ENCODE peak calls at places on chromosomes 6 and 20, in six cellular contexts. O is IMR-90, X is cardiac muscle cell, D is lung, H is astrocyte of the spinal cord, B is GM10248. I is an unnamed sample.

GRCh38 chr6:137371634-137372016 is 122.6 kb downstream of the OLIG3 start:
- DNase-seq in O (no peak), X (no peak), D (no peak), H (no peak), B (no peak), I (no peak)

GRCh38 chr6:54722328-54722727 is 124.2 kb upstream of the FAM83B start:
- DNase-seq in O (peak), X (no peak), D (no peak), H (peak), B (no peak), I (no peak)

GRCh38 chr6:106692112-106692822 is 62.9 kb downstream of the QRSL1 start:
- DNase-seq in O (peak), X (peak), D (no peak), H (peak), B (no peak), I (no peak)

GRCh38 chr6:41607736-41608135 is 30.5 kb upstream of the MDFI start:
- DNase-seq in O (no peak), X (no peak), D (no peak), H (no peak), B (no peak), I (no peak)

GRCh38 chr20:16785221-16785620 is 37.1 kb downstream of the OTOR start:
- DNase-seq in O (peak), X (no peak), D (no peak), H (peak), B (no peak), I (no peak)

GRCh38 chr20:41476013-41476441 is 109.4 kb upstream of the EMILIN3 start:
- DNase-seq in O (peak), X (peak), D (no peak), H (peak), B (no peak), I (no peak)

GRCh38 chr20:62616728-62617621 is 25.3 kb upstream of the SLCO4A1 start:
- DNase-seq in O (peak), X (peak), D (peak), H (peak), B (peak), I (peak)

GRCh38 chr20:55415567-55416142 is 589.7 kb downstream of the CBLN4 start:
- DNase-seq in O (no peak), X (peak), D (no peak), H (no peak), B (no peak), I (no peak)

GRCh38 chr20:43994486-43995100 is 79.9 kb downstream of the TOX2 start:
- DNase-seq in O (peak), X (peak), D (no peak), H (peak), B (no peak), I (no peak)

GRCh38 chr20:3658708-3659491 is 4.3 kb downstream of the GFRA4 start:
- DNase-seq in O (no peak), X (no peak), D (no peak), H (no peak), B (peak), I (peak)

GRCh38 chr6:36660771-36661471 is 17.6 kb upstream of the CDKN1A start:
- DNase-seq in O (no peak), X (peak), D (peak), H (no peak), B (no peak), I (no peak)

GRCh38 chr20:16761305-16761829 is 13.2 kb downstream of the OTOR start:
- DNase-seq in O (peak), X (peak), D (peak), H (peak), B (peak), I (peak)

GRCh38 chr6:23349521-23350147 is 776.4 kb upstream of the NRSN1 start:
- DNase-seq in O (peak), X (peak), D (no peak), H (peak), B (no peak), I (no peak)

DNA sequence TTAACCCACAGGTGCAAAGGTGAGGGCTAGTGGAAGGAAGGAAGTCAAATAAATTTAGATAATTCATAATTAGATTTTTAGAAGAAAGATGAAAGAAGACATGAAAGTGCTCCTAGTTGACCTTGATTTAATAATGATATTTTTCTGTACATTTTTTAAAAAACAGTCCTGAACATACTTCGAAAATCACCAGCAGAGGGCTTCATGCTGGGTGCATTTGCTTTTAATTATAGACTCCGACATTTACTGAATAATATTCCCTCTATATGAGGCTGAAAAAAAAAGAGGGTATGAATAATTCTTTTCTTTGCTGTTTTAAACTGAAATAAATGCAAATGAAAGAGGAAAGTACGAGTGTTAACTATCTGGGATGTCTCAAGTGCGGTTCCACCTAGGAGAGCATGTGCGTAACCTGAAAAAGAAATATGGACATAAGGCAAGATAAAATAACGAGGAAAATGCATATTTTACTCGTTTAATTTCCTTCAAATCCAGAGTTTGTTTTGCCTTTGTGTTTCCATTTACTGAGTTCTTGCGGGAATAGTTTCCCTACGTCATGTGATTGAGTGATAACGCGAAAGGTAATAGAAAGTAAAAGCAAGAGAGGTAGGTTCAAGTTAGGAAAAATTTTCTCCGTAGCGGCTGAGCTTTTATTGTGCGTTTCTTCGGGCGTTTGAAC is 3.1 kb upstream of the TFAP2B start:
- DNase-seq in O (peak), X (peak), D (no peak), H (peak), B (no peak), I (no peak)
- TF ChIP-seq CTCF in O (peak), X (peak), D (no peak), H (peak), B (peak), I (no peak)

GRCh38 chr20:53595018-53595378 is 1.4 kb upstream of the ZNF217 start:
- DNase-seq in O (no peak), X (no peak), D (no peak), H (peak), B (no peak), I (no peak)
- TF ChIP-seq CTCF in O (no peak), X (no peak), D (no peak), H (no peak), B (no peak), I (no peak)

GRCh38 chr6:72250664-72251063 is 364.3 kb downstream of the RIMS1 start:
- DNase-seq in O (peak), X (peak), D (no peak), H (no peak), B (no peak), I (no peak)
- TF ChIP-seq CTCF in O (peak), X (peak), D (no peak), H (no peak), B (no peak), I (no peak)

DNA sequence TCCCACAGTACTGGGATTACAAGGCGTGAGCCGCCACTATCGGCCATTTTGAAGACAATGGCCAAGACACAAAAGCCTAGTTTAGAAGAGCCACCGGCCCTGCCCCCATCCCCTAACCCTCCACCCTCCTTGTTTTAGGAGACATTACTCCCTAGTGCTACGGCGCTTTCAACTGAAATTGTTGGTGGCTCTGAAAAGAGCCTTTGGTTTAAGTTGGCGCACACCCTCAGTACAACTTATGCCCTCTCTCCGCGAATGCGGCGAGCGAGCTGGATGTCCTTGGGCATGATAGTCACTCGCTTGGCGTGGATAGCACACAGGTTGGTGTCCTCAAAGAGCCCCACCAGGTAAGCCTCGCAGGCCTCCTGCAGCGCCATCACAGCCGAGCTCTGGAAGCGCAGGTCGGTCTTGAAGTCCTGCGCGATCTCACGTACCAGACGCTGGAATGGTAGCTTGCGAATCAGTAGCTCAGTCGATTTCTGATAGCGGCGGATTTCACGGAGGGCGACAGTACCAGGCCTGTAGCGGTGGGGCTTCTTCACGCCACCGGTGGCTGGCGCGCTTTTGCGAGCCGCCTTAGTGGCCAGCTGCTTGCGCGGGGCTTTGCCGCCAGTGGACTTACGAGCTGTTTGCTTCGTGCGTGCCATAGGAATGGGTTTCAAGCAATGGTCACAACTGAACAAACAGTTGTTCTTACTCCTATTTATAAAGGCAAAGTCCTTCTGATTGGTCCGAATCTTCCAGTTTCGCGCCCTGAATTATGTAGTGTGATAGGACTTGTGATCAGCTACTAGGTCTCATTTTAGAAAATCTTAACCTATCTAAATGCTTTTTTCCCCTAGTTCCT is 114.8 kb upstream of the BTN3A2 start:
- DNase-seq in O (peak), X (peak), D (no peak), H (peak), B (no peak), I (peak)
- TF ChIP-seq CTCF in O (peak), X (peak), D (no peak), H (peak), B (peak), I (peak)

I was measured in activated CD8-positive, alpha-beta T cell treated with anti-CD3 and anti-CD28 coated beads for 36 hours.